ENCODE peak calls at places on chromosomes 12 and 14, in nine cellular contexts. One of them, this sample, is unnamed.

GRCh38 chr14:49975799-49976198 is 82.9 kb downstream of the ARF6 start:
- DNase-seq in HCT116: peak
- DNase-seq in hepatocyte: no peak
- DNase-seq in PC-3: peak
- DNase-seq in neural progenitor cell: no peak
- DNase-seq in SK-N-SH: no peak
- DNase-seq in GM23248: no peak
- DNase-seq in MM.1S: no peak
- DNase-seq in OCI-LY7: no peak
- DNase-seq in this sample: no peak

GRCh38 chr12:104402630-104403029 is 54.1 kb upstream of the CHST11 start:
- DNase-seq in PC-3: no peak
- DNase-seq in HCT116: no peak
- DNase-seq in SK-N-SH: no peak
- DNase-seq in neural progenitor cell: no peak
- DNase-seq in OCI-LY7: no peak
- DNase-seq in GM23248: no peak
- DNase-seq in hepatocyte: no peak
- DNase-seq in MM.1S: no peak
- DNase-seq in this sample: no peak

GRCh38 chr14:26841920-26842741 is 244.3 kb upstream of the NOVA1 start:
- DNase-seq in neural progenitor cell: no peak
- DNase-seq in HCT116: no peak
- DNase-seq in OCI-LY7: no peak
- DNase-seq in GM23248: peak
- DNase-seq in MM.1S: no peak
- DNase-seq in SK-N-SH: no peak
- DNase-seq in hepatocyte: peak
- DNase-seq in PC-3: peak
- DNase-seq in this sample: no peak

GRCh38 chr12:131434208-131435125 is 276.4 kb upstream of the SFSWAP start:
- DNase-seq in MM.1S: no peak
- DNase-seq in hepatocyte: no peak
- DNase-seq in SK-N-SH: no peak
- DNase-seq in neural progenitor cell: no peak
- DNase-seq in OCI-LY7: no peak
- DNase-seq in GM23248: no peak
- DNase-seq in HCT116: no peak
- DNase-seq in PC-3: no peak
- DNase-seq in this sample: no peak

GRCh38 chr12:25458047-25458552 is 95.0 kb downstream of the LMNTD1 start:
- DNase-seq in OCI-LY7: no peak
- DNase-seq in GM23248: peak
- DNase-seq in MM.1S: no peak
- DNase-seq in SK-N-SH: peak
- DNase-seq in neural progenitor cell: no peak
- DNase-seq in hepatocyte: no peak
- DNase-seq in PC-3: peak
- DNase-seq in HCT116: peak
- DNase-seq in this sample: no peak

GRCh38 chr14:68449565-68450295 is 343.1 kb downstream of the ZFP36L1 start:
- DNase-seq in MM.1S: no peak
- DNase-seq in PC-3: no peak
- DNase-seq in neural progenitor cell: peak
- DNase-seq in GM23248: no peak
- DNase-seq in OCI-LY7: peak
- DNase-seq in hepatocyte: no peak
- DNase-seq in SK-N-SH: no peak
- DNase-seq in HCT116: no peak
- DNase-seq in this sample: peak

GRCh38 chr14:95056476-95056875 is 100.9 kb downstream of the DICER1 start:
- DNase-seq in SK-N-SH: no peak
- DNase-seq in MM.1S: no peak
- DNase-seq in OCI-LY7: no peak
- DNase-seq in GM23248: no peak
- DNase-seq in hepatocyte: no peak
- DNase-seq in neural progenitor cell: no peak
- DNase-seq in HCT116: no peak
- DNase-seq in PC-3: peak
- DNase-seq in this sample: no peak

GRCh38 chr12:44574586-44574985 is 301.5 kb downstream of the NELL2 start:
- DNase-seq in HCT116: no peak
- DNase-seq in MM.1S: no peak
- DNase-seq in neural progenitor cell: no peak
- DNase-seq in OCI-LY7: no peak
- DNase-seq in GM23248: no peak
- DNase-seq in PC-3: peak
- DNase-seq in SK-N-SH: no peak
- DNase-seq in hepatocyte: peak
- DNase-seq in this sample: no peak

GRCh38 chr14:68675233-68675577 is 117.7 kb downstream of the ZFP36L1 start:
- DNase-seq in OCI-LY7: no peak
- DNase-seq in hepatocyte: no peak
- DNase-seq in GM23248: peak
- DNase-seq in HCT116: no peak
- DNase-seq in PC-3: peak
- DNase-seq in SK-N-SH: no peak
- DNase-seq in MM.1S: no peak
- DNase-seq in neural progenitor cell: no peak
- DNase-seq in this sample: no peak

DNA sequence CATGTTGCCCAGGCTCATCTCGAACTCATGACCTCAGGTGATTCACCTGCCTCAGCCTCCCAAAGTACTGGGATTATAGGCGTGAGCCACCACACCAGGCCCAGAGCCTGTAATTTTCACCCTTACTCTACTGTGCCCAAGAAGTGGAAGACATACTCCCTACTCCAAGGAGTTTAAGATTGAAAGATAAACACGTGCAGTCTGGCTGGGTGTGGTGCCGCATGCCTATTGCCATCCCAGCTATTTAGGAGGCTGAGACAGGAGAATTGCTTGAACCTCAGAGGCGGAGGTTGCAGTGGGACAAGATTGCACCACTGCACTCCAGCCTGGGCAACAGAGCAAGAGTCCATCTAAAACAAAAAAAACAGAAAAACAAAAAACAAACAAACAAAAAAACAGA is 90.0 kb downstream of the NINJ2 start:
- DNase-seq in hepatocyte: no peak
- DNase-seq in HCT116: no peak
- DNase-seq in SK-N-SH: no peak
- DNase-seq in OCI-LY7: no peak
- DNase-seq in MM.1S: no peak
- DNase-seq in GM23248: no peak
- DNase-seq in neural progenitor cell: no peak
- DNase-seq in PC-3: no peak
- DNase-seq in this sample: no peak
- H3K27ac ChIP-seq in hepatocyte: no peak
- H3K27ac ChIP-seq in HCT116: peak
- H3K27ac ChIP-seq in SK-N-SH: no peak
- H3K27ac ChIP-seq in OCI-LY7: no peak
- H3K27ac ChIP-seq in MM.1S: no peak
- H3K27ac ChIP-seq in GM23248: no peak
- H3K27ac ChIP-seq in neural progenitor cell: no peak
- H3K27ac ChIP-seq in PC-3: no peak
- H3K27ac ChIP-seq in this sample: no peak

GRCh38 chr14:41605550-41606248 is 977 bp upstream of the LRFN5 start:
- DNase-seq in HCT116: no peak
- DNase-seq in hepatocyte: peak
- DNase-seq in MM.1S: no peak
- DNase-seq in PC-3: no peak
- DNase-seq in GM23248: peak
- DNase-seq in OCI-LY7: no peak
- DNase-seq in SK-N-SH: no peak
- DNase-seq in neural progenitor cell: peak
- DNase-seq in this sample: peak

GRCh38 chr14:41607966-41608663 is 1.4 kb downstream of the LRFN5 start:
- DNase-seq in OCI-LY7: no peak
- DNase-seq in MM.1S: no peak
- DNase-seq in HCT116: no peak
- DNase-seq in PC-3: no peak
- DNase-seq in neural progenitor cell: peak
- DNase-seq in GM23248: peak
- DNase-seq in hepatocyte: peak
- DNase-seq in SK-N-SH: no peak
- DNase-seq in this sample: peak

GRCh38 chr14:41607119-41607785 is 576 bp downstream of the LRFN5 start:
- DNase-seq in HCT116: no peak
- DNase-seq in neural progenitor cell: peak
- DNase-seq in hepatocyte: peak
- DNase-seq in PC-3: no peak
- DNase-seq in OCI-LY7: no peak
- DNase-seq in MM.1S: no peak
- DNase-seq in SK-N-SH: no peak
- DNase-seq in GM23248: peak
- DNase-seq in this sample: peak

GRCh38 chr14:41606249-41607118 is at the start of gene LRFN5:
- DNase-seq in MM.1S: peak
- DNase-seq in OCI-LY7: no peak
- DNase-seq in SK-N-SH: peak
- DNase-seq in HCT116: no peak
- DNase-seq in GM23248: peak
- DNase-seq in hepatocyte: peak
- DNase-seq in PC-3: peak
- DNase-seq in neural progenitor cell: peak
- DNase-seq in this sample: peak

DNA sequence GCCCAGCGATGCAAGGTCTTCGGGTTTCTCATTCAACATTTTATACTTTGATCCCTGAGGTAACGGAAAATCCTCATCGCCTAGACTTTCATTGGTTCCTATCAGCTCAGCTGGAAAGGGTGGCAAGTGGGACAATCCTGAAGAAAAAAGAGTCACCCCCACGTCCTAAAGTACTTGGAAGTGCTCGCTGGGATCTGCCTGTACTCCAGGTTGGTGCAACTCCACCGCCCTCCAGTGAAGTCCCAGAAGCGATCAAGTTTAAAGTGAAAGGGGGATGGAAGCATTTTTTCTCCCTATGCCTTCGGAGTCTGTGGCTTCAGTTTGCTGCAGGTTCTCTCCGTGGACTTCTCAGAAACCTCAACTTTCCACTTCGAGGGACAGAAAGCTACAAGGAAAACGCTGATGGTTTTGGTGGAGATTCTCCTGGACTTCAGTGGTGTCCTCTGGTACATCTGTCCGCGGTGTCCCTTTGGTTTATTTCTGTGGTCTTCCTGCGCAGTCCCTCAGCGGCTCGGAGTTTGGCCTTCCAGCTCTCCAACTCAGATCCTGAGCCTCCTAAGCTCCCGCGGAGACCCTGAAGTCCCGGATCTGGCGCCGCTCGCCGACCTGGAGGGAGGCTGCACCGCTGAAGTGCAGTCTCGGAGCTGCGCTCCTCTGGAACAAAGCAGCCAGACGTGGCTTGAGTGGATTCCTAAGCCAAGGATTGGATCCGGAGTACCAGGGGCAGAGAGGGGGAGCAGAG is 1.7 kb upstream of the LRFN5 start:
- DNase-seq in HCT116: no peak
- DNase-seq in neural progenitor cell: peak
- DNase-seq in MM.1S: no peak
- DNase-seq in OCI-LY7: no peak
- DNase-seq in GM23248: peak
- DNase-seq in hepatocyte: peak
- DNase-seq in PC-3: no peak
- DNase-seq in SK-N-SH: no peak
- DNase-seq in this sample: peak
- TF ChIP-seq EZH2phosphoT487 in HCT116: no peak
- TF ChIP-seq EZH2phosphoT487 in neural progenitor cell: no peak
- TF ChIP-seq EZH2phosphoT487 in MM.1S: no peak
- TF ChIP-seq EZH2phosphoT487 in OCI-LY7: no peak
- TF ChIP-seq EZH2phosphoT487 in GM23248: no peak
- TF ChIP-seq EZH2phosphoT487 in hepatocyte: no peak
- TF ChIP-seq EZH2phosphoT487 in PC-3: no peak
- TF ChIP-seq EZH2phosphoT487 in SK-N-SH: no peak
- TF ChIP-seq EZH2phosphoT487 in this sample: no peak

GRCh38 chr14:23640524-23641141 is 4.5 kb downstream of the DHRS2 start:
- DNase-seq in GM23248: peak
- DNase-seq in OCI-LY7: no peak
- DNase-seq in neural progenitor cell: no peak
- DNase-seq in SK-N-SH: peak
- DNase-seq in HCT116: no peak
- DNase-seq in MM.1S: no peak
- DNase-seq in hepatocyte: peak
- DNase-seq in PC-3: peak
- DNase-seq in this sample: peak
- H3K27ac ChIP-seq in GM23248: no peak
- H3K27ac ChIP-seq in OCI-LY7: no peak
- H3K27ac ChIP-seq in neural progenitor cell: no peak
- H3K27ac ChIP-seq in SK-N-SH: no peak
- H3K27ac ChIP-seq in HCT116: no peak
- H3K27ac ChIP-seq in MM.1S: no peak
- H3K27ac ChIP-seq in hepatocyte: peak
- H3K27ac ChIP-seq in PC-3: no peak
- H3K27ac ChIP-seq in this sample: no peak

GRCh38 chr14:32470161-32470705 is 141.1 kb downstream of the AKAP6 start:
- DNase-seq in PC-3: peak
- DNase-seq in GM23248: peak
- DNase-seq in neural progenitor cell: no peak
- DNase-seq in hepatocyte: no peak
- DNase-seq in SK-N-SH: no peak
- DNase-seq in OCI-LY7: no peak
- DNase-seq in MM.1S: no peak
- DNase-seq in HCT116: no peak
- DNase-seq in this sample: no peak

GRCh38 chr14:32471183-32471582 is 142.1 kb downstream of the AKAP6 start:
- DNase-seq in MM.1S: no peak
- DNase-seq in OCI-LY7: no peak
- DNase-seq in HCT116: no peak
- DNase-seq in neural progenitor cell: no peak
- DNase-seq in SK-N-SH: no peak
- DNase-seq in GM23248: no peak
- DNase-seq in hepatocyte: no peak
- DNase-seq in PC-3: no peak
- DNase-seq in this sample: no peak

GRCh38 chr14:32472081-32472480 is 143.0 kb downstream of the AKAP6 start:
- DNase-seq in MM.1S: no peak
- DNase-seq in GM23248: no peak
- DNase-seq in neural progenitor cell: no peak
- DNase-seq in PC-3: no peak
- DNase-seq in SK-N-SH: no peak
- DNase-seq in hepatocyte: no peak
- DNase-seq in OCI-LY7: no peak
- DNase-seq in HCT116: no peak
- DNase-seq in this sample: no peak

GRCh38 chr14:32469388-32470160 is 140.5 kb downstream of the AKAP6 start:
- DNase-seq in PC-3: peak
- DNase-seq in neural progenitor cell: peak
- DNase-seq in GM23248: peak
- DNase-seq in hepatocyte: peak
- DNase-seq in SK-N-SH: no peak
- DNase-seq in MM.1S: peak
- DNase-seq in OCI-LY7: peak
- DNase-seq in HCT116: peak
- DNase-seq in this sample: peak

DNA sequence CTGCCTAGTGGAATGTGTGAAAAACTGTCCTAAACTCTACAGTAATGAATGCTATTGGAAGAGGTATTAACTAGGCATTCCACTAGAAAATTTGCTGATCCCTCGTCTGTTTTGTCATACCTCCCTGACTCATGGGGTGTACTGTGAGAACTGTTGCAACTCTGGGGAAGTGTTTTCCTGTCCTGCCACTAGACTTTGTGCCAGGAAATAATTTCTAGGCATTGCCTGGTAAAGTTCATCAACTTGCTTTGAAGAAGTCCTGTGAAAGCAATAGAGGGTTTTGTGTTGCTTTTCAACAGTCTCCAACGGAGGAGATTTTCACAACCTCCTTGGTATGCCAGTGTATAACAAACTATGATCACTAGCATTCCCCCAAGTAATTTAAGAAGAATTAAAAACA is 139.9 kb downstream of the AKAP6 start:
- DNase-seq in GM23248: peak
- DNase-seq in PC-3: peak
- DNase-seq in neural progenitor cell: no peak
- DNase-seq in OCI-LY7: no peak
- DNase-seq in SK-N-SH: no peak
- DNase-seq in HCT116: no peak
- DNase-seq in hepatocyte: peak
- DNase-seq in MM.1S: no peak
- DNase-seq in this sample: no peak
- TF ChIP-seq EZH2phosphoT487 in GM23248: no peak
- TF ChIP-seq EZH2phosphoT487 in PC-3: no peak
- TF ChIP-seq EZH2phosphoT487 in neural progenitor cell: no peak
- TF ChIP-seq EZH2phosphoT487 in OCI-LY7: no peak
- TF ChIP-seq EZH2phosphoT487 in SK-N-SH: no peak
- TF ChIP-seq EZH2phosphoT487 in HCT116: no peak
- TF ChIP-seq EZH2phosphoT487 in hepatocyte: no peak
- TF ChIP-seq EZH2phosphoT487 in MM.1S: no peak
- TF ChIP-seq EZH2phosphoT487 in this sample: no peak

This sample was measured in GM23338.